ENCODE peak calls at places on chromosome 13, in four cellular contexts. W, F, B and C are unnamed samples. For H3K4me1, the result is how much of the 10 kb centered on the place peaks cover.

GRCh38 chr13:113431171-113431570 is 22.1 kb downstream of the ADPRHL1 start:
- DNase-seq in W (no peak), F (no peak), B (no peak), C (no peak)

GRCh38 chr13:34452831-34453230 is 489.2 kb upstream of the NBEA start:
- DNase-seq in W (no peak), F (no peak), B (no peak), C (no peak)

GRCh38 chr13:88908896-88909535 is 1237.8 kb downstream of the SLITRK5 start:
- DNase-seq in W (no peak), F (no peak), B (no peak), C (no peak)

GRCh38 chr13:73657821-73658540 is 476.2 kb downstream of the KLF12 start:
- DNase-seq in W (peak), F (peak), B (no peak), C (peak)

GRCh38 chr13:83221813-83222241 is 660.4 kb downstream of the SLITRK1 start:
- DNase-seq in W (no peak), F (no peak), B (no peak), C (no peak)

GRCh38 chr13:41813426-41813825 is 147.5 kb downstream of the VWA8 start:
- DNase-seq in W (no peak), F (no peak), B (no peak), C (no peak)

GRCh38 chr13:45242070-45242469 is 41.2 kb upstream of the KCTD4 start:
- DNase-seq in W (no peak), F (no peak), B (no peak), C (no peak)

GRCh38 chr13:40452038-40452666 is 214.3 kb downstream of the FOXO1 start:
- DNase-seq in W (no peak), F (no peak), B (no peak), C (no peak)

GRCh38 chr13:64540468-64540867 is 2689.7 kb downstream of the PCDH9 start:
- DNase-seq in W (no peak), F (no peak), B (no peak), C (no peak)

GRCh38 chr13:42753697-42754096 is 27.7 kb upstream of the FAM216B start:
- DNase-seq in W (no peak), F (no peak), B (no peak), C (no peak)

GRCh38 chr13:110690516-110690915 is 15.4 kb downstream of the CARS2 start:
- DNase-seq in W (no peak), F (no peak), B (no peak), C (no peak)

GRCh38 chr13:75061909-75062308 is 420.1 kb downstream of the TBC1D4 start:
- DNase-seq in W (no peak), F (no peak), B (no peak), C (no peak)

GRCh38 chr13:43298799-43299198 is 275.4 kb downstream of the DNAJC15 start:
- DNase-seq in W (no peak), F (no peak), B (no peak), C (no peak)

GRCh38 chr13:102402292-102402691 is 444 bp upstream of the FGF14 start:
- DNase-seq in W (peak), F (peak), B (peak), C (peak)

GRCh38 chr13:36163809-36164308 is 32.7 kb upstream of the DCLK1 start:
- DNase-seq in W (peak), F (peak), B (peak), C (peak)

GRCh38 chr13:42215578-42216421 is 56.2 kb upstream of the AKAP11 start:
- DNase-seq in W (no peak), F (no peak), B (peak), C (no peak)

GRCh38 chr13:33016414-33017409 is at the start of gene KL:
- DNase-seq in W (peak), F (peak), B (peak), C (peak)

GRCh38 chr13:60328073-60328472 is 68.9 kb upstream of the TDRD3 start:
- DNase-seq in W (no peak), F (no peak), B (no peak), C (no peak)

GRCh38 chr13:76965759-76966421 is 17.6 kb downstream of the ACOD1 start:
- DNase-seq in W (peak), F (peak), B (no peak), C (peak)

GRCh38 chr13:21579754-21580316 is 24.1 kb downstream of the MICU2 start:
- DNase-seq in W (no peak), F (no peak), B (no peak), C (no peak)

GRCh38 chr13:44801990-44802389 is 187.3 kb downstream of the NUFIP1 start:
- DNase-seq in W (no peak), F (no peak), B (peak), C (no peak)

GRCh38 chr13:27783111-27783510 is 9.2 kb upstream of the GSX1 start:
- DNase-seq in W (no peak), F (no peak), B (no peak), C (no peak)
- TF ChIP-seq CTCF in W (peak), F (peak), B (peak), C (peak)

DNA sequence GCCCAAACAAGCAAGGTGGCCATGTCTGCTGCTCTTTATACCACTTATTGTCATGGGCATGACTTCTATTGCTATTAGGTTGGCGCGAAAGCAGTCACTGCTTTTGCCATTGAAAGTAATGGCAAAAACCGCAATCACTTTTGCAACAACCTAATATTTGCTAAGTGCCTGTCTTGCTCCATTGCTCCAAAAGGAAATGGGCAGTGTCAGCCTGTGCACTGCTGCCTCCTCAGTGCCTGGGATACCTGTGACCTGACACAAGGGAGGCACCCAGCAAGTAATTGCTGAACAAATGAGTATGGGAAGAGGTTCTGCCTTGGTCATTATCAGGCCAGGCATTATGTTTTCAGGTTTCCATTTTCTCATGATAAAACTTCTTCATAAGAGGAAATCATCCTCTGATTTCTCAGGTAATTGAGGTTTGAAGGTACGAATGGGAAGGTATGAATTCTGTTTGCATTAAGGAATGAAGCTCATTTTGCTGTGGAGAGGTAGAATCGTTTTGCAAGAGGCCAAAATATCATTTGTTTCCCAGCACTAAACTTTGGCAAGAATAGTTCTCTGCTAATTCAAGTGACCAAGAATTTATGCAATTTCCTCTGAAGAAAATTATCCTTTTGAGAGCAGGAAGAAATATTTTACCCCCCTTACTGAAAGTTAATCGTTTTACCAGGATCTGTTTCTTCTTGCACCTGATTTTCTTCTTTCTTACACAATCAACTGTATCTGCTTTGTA is 128.3 kb upstream of the SPRY2 start:
- DNase-seq in W (no peak), F (no peak), B (no peak), C (no peak)
- H3K27ac ChIP-seq in W (peak), F (peak), B (peak), C (peak)

GRCh38 chr13:50599927-50600326 is 243.6 kb downstream of the DLEU7 start:
- DNase-seq in W (no peak), F (no peak), B (no peak), C (no peak)
- H3K4me1 ChIP-seq in W (under half), F (under half), B (under half), C (half or more)

GRCh38 chr13:38044067-38044466 is 174.5 kb upstream of the TRPC4 start:
- DNase-seq in W (no peak), F (no peak), B (no peak), C (no peak)

GRCh38 chr13:38042771-38043170 is 173.2 kb upstream of the TRPC4 start:
- DNase-seq in W (no peak), F (no peak), B (no peak), C (no peak)

GRCh38 chr13:38046049-38046376 is 176.4 kb upstream of the TRPC4 start:
- DNase-seq in W (no peak), F (no peak), B (no peak), C (no peak)

DNA sequence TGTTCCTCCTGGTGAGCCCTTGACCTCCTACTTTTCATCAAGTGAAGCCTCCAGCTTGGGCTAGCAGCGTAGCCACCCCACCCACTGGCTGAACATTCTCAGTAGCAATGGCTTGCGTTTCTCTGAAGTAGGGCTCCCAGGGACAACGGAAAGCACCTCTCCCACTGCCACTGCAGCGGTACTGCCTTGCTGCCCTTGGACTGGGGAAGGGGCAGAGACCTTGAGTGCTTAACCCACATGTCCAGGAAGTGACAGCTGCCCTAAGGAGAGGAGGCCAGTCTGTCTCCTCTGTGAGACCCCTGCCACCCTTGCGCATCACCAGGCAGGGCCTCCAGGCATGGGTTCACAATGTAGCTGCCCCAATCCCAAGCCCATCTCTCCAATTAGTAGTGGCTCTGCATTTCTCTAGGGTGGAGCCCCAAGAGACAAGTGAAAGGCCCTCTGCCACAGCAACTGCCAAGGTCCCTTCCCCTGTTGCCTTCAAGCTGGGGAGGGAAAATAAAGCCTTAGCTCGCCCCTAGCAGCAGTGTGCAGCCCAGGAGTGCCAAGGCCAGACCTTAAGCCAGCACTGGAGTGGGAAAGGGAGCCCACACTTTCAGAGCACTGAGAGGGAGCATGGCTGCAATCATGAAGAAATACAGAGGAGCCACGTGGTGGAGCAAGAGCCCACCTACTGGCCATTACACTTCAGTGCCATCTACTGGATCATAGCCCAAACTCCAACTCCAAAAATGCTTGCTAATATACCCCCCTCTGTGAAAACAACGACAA is 175.9 kb upstream of the TRPC4 start:
- DNase-seq in W (no peak), F (no peak), B (no peak), C (no peak)
- TF ChIP-seq CTCF in W (no peak), F (peak), B (no peak), C (peak)

GRCh38 chr13:90444232-90444631 is 903.3 kb upstream of the MIR17HG start:
- DNase-seq in W (no peak), F (no peak), B (no peak), C (no peak)

GRCh38 chr13:90447735-90448103 is 899.8 kb upstream of the MIR17HG start:
- DNase-seq in W (no peak), F (no peak), B (no peak), C (no peak)

GRCh38 chr13:90443268-90443667 is 904.2 kb upstream of the MIR17HG start:
- DNase-seq in W (no peak), F (no peak), B (no peak), C (no peak)

GRCh38 chr13:90447034-90447734 is 900.3 kb upstream of the MIR17HG start:
- DNase-seq in W (no peak), F (no peak), B (no peak), C (no peak)

DNA sequence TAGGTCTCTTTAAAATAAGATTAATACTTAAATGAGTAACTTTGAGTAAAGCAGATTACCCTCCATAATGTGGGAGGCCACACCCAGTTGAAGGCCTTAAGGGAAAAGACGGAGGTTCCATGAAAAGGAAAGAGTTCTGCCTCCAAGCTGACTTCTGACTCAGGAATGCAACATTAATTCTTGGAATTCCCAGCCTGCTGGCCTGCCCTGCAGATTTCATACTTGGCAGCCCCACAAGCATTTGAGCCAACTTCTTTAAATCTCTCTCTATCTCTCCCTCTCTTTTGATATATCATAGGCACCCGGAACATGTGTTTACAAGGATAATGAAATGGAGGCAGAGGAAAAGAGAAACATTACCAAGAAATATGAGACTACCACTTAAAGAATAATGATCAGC is 902.3 kb upstream of the MIR17HG start:
- DNase-seq in W (no peak), F (no peak), B (no peak), C (no peak)
- H3K27ac ChIP-seq in W (no peak), F (no peak), B (no peak), C (no peak)

GRCh38 chr13:46598140-46598819 is 45.3 kb downstream of the LRCH1 start:
- DNase-seq in W (no peak), F (no peak), B (no peak), C (no peak)
- H3K4me1 ChIP-seq in W (under half), F (under half), B (half or more), C (half or more)

DNA sequence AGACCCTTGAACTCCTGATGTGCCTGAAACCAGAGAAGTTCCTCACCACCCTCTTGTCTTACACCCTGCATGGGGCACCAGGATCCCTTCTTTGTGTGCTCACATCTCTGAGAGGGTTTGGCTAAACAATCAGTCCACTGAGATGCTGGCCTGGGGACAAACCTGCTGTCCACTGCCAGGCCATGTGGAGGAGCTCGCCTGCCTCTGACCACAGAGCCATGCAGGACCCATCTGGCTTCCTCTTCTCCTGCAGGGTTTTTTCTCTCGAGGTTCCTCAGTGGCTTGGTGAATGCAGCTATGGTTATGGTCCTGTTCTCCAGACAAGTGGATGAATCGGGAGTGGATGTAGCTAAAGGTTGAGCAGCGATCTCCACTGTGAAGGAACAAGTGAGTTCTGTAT is 49.1 kb upstream of the MEDAG start:
- DNase-seq in W (no peak), F (no peak), B (no peak), C (no peak)
- TF ChIP-seq CTCF in W (no peak), F (no peak), B (no peak), C (no peak)

DNA sequence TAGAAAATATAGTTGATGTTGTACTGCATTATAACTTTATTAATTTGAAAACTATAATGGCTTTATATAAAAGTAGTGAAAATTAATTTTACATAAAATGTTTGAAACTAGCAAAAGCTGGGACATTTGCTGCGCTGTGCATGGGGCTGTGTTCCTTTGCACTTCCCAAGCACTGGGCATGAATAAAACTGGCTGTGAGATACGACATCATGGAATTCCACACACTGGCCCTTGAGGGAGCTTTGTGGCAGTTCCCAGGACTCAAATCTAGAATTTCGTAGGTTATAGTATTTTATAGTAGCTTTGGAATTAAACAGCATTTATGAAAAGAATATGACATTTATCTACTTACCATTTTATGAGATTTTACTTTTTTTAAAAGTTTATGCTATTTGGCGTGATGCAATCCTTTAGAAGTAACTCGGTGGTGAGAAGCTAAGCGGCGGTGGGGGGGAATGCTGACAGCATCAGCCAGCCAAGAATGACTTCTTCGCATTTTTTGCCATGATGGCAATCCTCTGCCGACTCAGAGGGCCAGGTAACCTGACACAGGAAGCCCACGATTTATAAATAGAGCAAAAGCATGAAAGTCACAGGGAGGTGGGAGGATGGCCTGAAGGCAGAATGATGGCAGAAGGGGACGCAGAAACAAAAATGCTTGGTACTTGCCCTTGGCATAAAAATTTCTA is 553.5 kb downstream of the MYO16 start:
- DNase-seq in W (no peak), F (no peak), B (no peak), C (no peak)
- H3K27ac ChIP-seq in W (no peak), F (no peak), B (no peak), C (no peak)

GRCh38 chr13:71659427-71659826 is 207.6 kb downstream of the DACH1 start:
- DNase-seq in W (no peak), F (no peak), B (no peak), C (no peak)

GRCh38 chr13:71661921-71662320 is 205.1 kb downstream of the DACH1 start:
- DNase-seq in W (no peak), F (no peak), B (no peak), C (no peak)

GRCh38 chr13:71663431-71663830 is 203.6 kb downstream of the DACH1 start:
- DNase-seq in W (no peak), F (no peak), B (no peak), C (no peak)
- H3K4me1 ChIP-seq in W (under half), F (under half), B (under half), C (under half)

GRCh38 chr13:95704510-95704909 is 27.6 kb downstream of the DNAJC3 start:
- DNase-seq in W (no peak), F (no peak), B (no peak), C (no peak)
- TF ChIP-seq CTCF in W (no peak), F (peak), B (no peak), C (peak)